ENCODE peak calls at places on chromosomes 11 and 22, in four cellular contexts. N, M, C and J are unnamed samples. For H3K4me1, the result is how much of the 10 kb centered on the place peaks cover.

GRCh38 chr11:2975594-2975993 is 16.5 kb downstream of the NAP1L4 start:
- DNase-seq in C (peak), N (peak), M (peak), J (no peak)

GRCh38 chr11:75435571-75435925 is 2.5 kb upstream of the KLHL35 start:
- DNase-seq in N (no peak), M (no peak), C (no peak), J (no peak)

GRCh38 chr11:102385053-102385976 is 38.3 kb downstream of the BIRC2 start:
- DNase-seq in N (no peak), M (no peak), C (no peak), J (no peak)

GRCh38 chr11:36155770-36156485 is 133.3 kb downstream of the COMMD9 start:
- DNase-seq in N (no peak), C (peak), M (no peak), J (no peak)

GRCh38 chr22:29727248-29727551 is 7.4 kb downstream of the CABP7 start:
- DNase-seq in M (no peak), N (peak), C (peak), J (no peak)

GRCh38 chr11:36750349-36750748 is 152.3 kb upstream of the RAG2 start:
- DNase-seq in M (no peak), C (no peak), N (no peak), J (no peak)

GRCh38 chr11:77854838-77855237 is 33.9 kb downstream of the AAMDC start:
- DNase-seq in M (no peak), N (no peak), C (no peak), J (no peak)

GRCh38 chr11:12174145-12175143 is 64.1 kb downstream of the MICAL2 start:
- DNase-seq in C (peak), M (no peak), N (no peak), J (no peak)

GRCh38 chr11:36509265-36509664 is 807 bp downstream of the TRAF6 start:
- DNase-seq in C (peak), M (peak), N (peak), J (no peak)

GRCh38 chr22:31839986-31840385 is 86.2 kb downstream of the DEPDC5 start:
- DNase-seq in M (no peak), C (no peak), N (no peak), J (no peak)
- H3K4me3 ChIP-seq in M (no peak), C (no peak), N (no peak), J (no peak)

GRCh38 chr11:14414470-14415461 is 55.8 kb upstream of the RRAS2 start:
- DNase-seq in M (peak), C (peak), N (no peak), J (no peak)

GRCh38 chr11:14420223-14420622 is 61.2 kb upstream of the RRAS2 start:
- DNase-seq in M (no peak), N (no peak), C (no peak), J (no peak)

GRCh38 chr11:14418801-14419417 is 59.9 kb upstream of the RRAS2 start:
- DNase-seq in M (no peak), N (peak), C (peak), J (no peak)

GRCh38 chr11:14417186-14417585 is 58.2 kb upstream of the RRAS2 start:
- DNase-seq in N (no peak), M (no peak), C (peak), J (no peak)

GRCh38 chr11:14417975-14418374 is 59.0 kb upstream of the RRAS2 start:
- DNase-seq in C (peak), M (no peak), N (no peak), J (no peak)
- H3K4me1 ChIP-seq in C (under half), M (under half), N (under half), J (under half)

GRCh38 chr11:16825968-16826367 is 87.5 kb downstream of the C11orf58 start:
- DNase-seq in N (no peak), M (no peak), C (no peak), J (no peak)
- H3K27ac ChIP-seq in N (peak), M (no peak), C (no peak), J (no peak)

GRCh38 chr22:21457023-21457787 is 10.0 kb upstream of the TMEM191C start:
- DNase-seq in N (peak), C (peak), M (no peak), J (peak)
- H3K4me3 ChIP-seq in N (no peak), C (no peak), M (no peak), J (no peak)

GRCh38 chr11:86440843-86441242 is 66.2 kb downstream of the CCDC81 start:
- DNase-seq in N (no peak), M (no peak), C (no peak), J (no peak)

GRCh38 chr11:86444981-86445380 is 70.3 kb downstream of the CCDC81 start:
- DNase-seq in C (no peak), N (no peak), M (no peak), J (no peak)

GRCh38 chr11:86443415-86443814 is 68.7 kb downstream of the CCDC81 start:
- DNase-seq in N (no peak), C (no peak), M (no peak), J (no peak)

GRCh38 chr11:86442420-86442819 is 67.7 kb downstream of the CCDC81 start:
- DNase-seq in C (peak), N (no peak), M (no peak), J (no peak)

DNA sequence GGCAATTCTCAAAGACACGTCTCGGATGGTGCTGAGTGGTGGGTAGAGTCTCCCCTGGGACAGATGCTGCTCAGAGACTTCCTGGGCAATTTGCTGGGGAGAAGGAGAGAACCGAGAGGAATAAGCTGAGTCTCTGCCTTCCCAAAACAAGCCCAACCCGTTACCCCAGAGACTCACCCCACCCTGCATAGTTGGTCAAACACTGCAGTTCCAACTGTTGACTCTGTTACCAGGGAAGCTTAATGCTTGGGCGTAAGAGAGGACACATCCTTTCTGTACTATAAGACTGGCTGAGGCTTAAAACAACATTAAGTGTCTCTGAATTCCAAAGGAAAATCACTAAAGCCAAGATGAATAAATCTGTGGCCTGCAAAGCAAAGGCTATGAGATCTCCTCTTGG is 68.1 kb downstream of the CCDC81 start:
- DNase-seq in N (no peak), C (no peak), M (no peak), J (no peak)
- H3K4me1 ChIP-seq in N (under half), C (under half), M (under half), J (under half)